ENCODE peak calls at places on chromosomes 4 and X, in ten cellular contexts. S, A, F, Q, I, G, M, E, K and L are unnamed samples.

GRCh38 chr4:8102831-8103230 is 55.8 kb downstream of the ABLIM2 start:
- DNase-seq in F (no peak), I (no peak), Q (no peak), M (no peak), G (no peak), S (no peak), A (no peak), E (no peak), K (no peak), L (no peak)

GRCh38 chrX:154486052-154486395 is 391 bp downstream of the UBL4A start:
- DNase-seq in M (no peak), S (peak; percentile 31), A (no peak), I (no peak), Q (peak; percentile 56), K (peak; percentile 86), F (no peak), E (no peak), G (no peak), L (no peak)

GRCh38 chr4:107212565-107212964 is 176.5 kb upstream of the DKK2 start:
- DNase-seq in S (no peak), E (no peak), K (no peak), M (no peak), I (peak; percentile 6), Q (peak; percentile 48), A (no peak), F (no peak), G (no peak), L (no peak)

GRCh38 chr4:146257511-146257910 is 43.2 kb downstream of the REELD1 start:
- DNase-seq in K (no peak), G (no peak), A (no peak), I (no peak), S (no peak), F (no peak), M (no peak), E (no peak), Q (no peak), L (no peak)

GRCh38 chr4:176270669-176271068 is 1.6 kb upstream of the ASB5 start:
- DNase-seq in A (no peak), G (peak; percentile 59), I (peak; percentile 100), S (no peak), E (peak; percentile 20), Q (no peak), M (peak; percentile 100), K (no peak), F (peak; percentile 100), L (peak; percentile 99)

GRCh38 chr4:147057631-147057980 is 111.9 kb upstream of the TTC29 start:
- DNase-seq in E (no peak), F (peak; percentile 41), Q (no peak), M (peak; percentile 41), A (no peak), I (peak; percentile 60), K (no peak), G (peak; percentile 24), S (no peak), L (peak; percentile 55)

GRCh38 chr4:77203380-77204197 is 46.6 kb downstream of the CCNG2 start:
- DNase-seq in F (peak; percentile 82), K (no peak), Q (peak; percentile 61), G (peak; percentile 74), M (peak; percentile 62), A (peak; percentile 61), S (peak; percentile 77), I (peak; percentile 72), E (peak; percentile 63), L (peak; percentile 83)

GRCh38 chrX:40908026-40908425 is 172.7 kb upstream of the MED14 start:
- DNase-seq in Q (no peak), A (no peak), M (peak; percentile 64), K (no peak), S (no peak), E (no peak), G (no peak), F (peak; percentile 49), I (peak; percentile 70), L (no peak)

GRCh38 chrX:110436497-110436896 is 77.8 kb downstream of the RTL9 start:
- DNase-seq in G (no peak), A (no peak), E (no peak), I (no peak), F (no peak), Q (no peak), S (no peak), K (no peak), M (no peak), L (no peak)

GRCh38 chrX:101257448-101258259 is 33.5 kb downstream of the TAF7L start:
- DNase-seq in A (no peak), S (no peak), M (peak; percentile 16), I (peak; percentile 28), K (no peak), G (no peak), E (peak; percentile 0), F (peak; percentile 76), Q (no peak), L (no peak)

GRCh38 chrX:39894626-39895025 is 203.1 kb downstream of the BCOR start:
- DNase-seq in K (no peak), F (no peak), S (no peak), M (no peak), Q (no peak), I (no peak), G (peak; percentile 55), E (no peak), A (no peak), L (no peak)

GRCh38 chr4:183136880-183137279 is 37.8 kb downstream of the WWC2 start:
- DNase-seq in I (peak; percentile 43), M (no peak), E (no peak), S (no peak), Q (no peak), A (no peak), K (no peak), G (no peak), F (peak; percentile 81), L (peak; percentile 47)

GRCh38 chr4:104967034-104967401 is 179.7 kb upstream of the TET2 start:
- DNase-seq in Q (no peak), K (no peak), G (no peak), E (no peak), I (no peak), F (no peak), M (no peak), A (no peak), S (no peak), L (peak; percentile 78)

GRCh38 chrX:16772460-16772859 is 13.8 kb upstream of the TXLNG start:
- DNase-seq in E (peak; percentile 70), A (no peak), M (no peak), G (peak; percentile 36), K (no peak), I (no peak), S (no peak), Q (no peak), F (no peak), L (no peak)

DNA sequence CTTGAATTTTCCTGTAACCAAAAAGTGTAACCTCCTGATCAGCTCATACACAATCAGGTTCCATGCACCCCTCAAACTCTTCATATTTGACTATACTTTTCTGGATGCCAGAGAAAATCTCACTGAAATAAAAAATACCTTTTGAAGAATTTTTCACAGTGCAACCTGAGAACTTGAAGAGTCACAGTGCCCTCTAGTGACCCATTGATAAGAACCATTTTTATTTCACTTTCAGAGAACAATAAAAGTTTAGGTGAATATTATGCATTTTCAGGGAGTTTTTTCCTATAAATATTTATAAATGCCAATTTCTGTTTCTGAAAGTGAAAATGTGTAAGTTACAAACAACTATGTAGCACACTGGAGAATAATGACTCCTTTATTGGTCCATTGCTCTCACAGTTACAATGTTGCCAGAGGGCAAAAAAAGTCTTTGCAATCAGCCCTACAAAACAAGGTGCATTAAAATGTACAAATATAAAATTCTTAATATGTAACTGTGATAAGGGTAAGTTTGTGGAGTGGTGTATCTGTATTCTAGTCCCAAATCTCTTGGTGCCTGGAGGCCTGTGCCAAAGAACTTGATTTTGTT is 153.6 kb upstream of the INTU start:
- DNase-seq in G (peak; percentile 61), K (no peak), Q (peak; percentile 9), S (no peak), E (peak; percentile 5), A (no peak), F (peak; percentile 52), I (peak; percentile 32), M (peak; percentile 22), L (peak; percentile 25)
- TF ChIP-seq CTCF in G (peak; percentile 72), K (peak; percentile 7), Q (peak; percentile 82), S (peak; percentile 65), E (peak; percentile 51), A (peak; percentile 44), F (peak; percentile 64), I (peak; percentile 55), M (peak; percentile 68), L (peak; percentile 18)

DNA sequence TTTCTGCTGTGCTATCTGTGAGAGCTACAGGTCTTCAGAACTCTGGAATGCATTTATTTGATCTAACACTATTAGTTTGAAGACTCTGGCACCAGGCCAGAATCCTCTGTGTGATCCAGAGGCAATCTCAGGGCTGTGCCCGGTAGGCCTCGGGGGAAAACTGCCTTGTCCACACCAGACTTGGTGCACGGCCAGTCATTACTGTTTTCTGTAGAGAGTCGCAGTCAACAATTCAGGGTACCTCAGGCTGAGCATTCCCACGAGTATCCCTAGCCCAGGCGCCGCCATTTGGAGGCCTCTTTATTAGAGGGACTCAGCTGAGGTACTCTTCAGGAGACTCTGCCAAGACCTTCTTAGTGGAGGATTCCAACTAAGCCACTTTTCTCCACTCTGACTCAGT is 332.2 kb downstream of the SLC7A11 start:
- DNase-seq in A (no peak), M (no peak), I (no peak), F (no peak), E (no peak), G (peak; percentile 14), K (no peak), S (no peak), Q (peak; percentile 33), L (peak; percentile 12)
- H3K4me3 ChIP-seq in A (no peak overlapping the region), M (no peak overlapping the region), I (no peak overlapping the region), F (no peak overlapping the region), E (no peak overlapping the region), G (no peak overlapping the region), K (no peak overlapping the region), S (no peak overlapping the region), Q (no peak overlapping the region), L (no peak overlapping the region)

DNA sequence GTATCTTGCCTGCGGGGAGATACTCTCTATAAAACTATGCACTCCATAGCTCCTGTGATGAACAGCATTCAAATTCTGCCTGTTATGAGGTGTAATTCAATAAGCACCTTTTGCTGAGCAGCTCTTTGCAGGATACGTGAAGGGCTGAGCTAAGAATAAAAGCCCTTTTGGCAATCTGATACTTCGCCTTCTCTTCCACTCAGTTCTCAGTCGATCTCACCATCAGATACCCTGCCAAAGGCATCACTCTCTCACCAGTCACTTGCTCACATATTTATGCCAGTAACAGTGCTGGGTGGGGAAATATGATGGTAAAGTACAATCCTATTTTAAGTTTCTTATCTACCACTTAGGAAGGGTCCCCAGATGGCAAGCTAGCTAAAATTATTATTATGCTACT is 67.2 kb downstream of the RPS3A start:
- DNase-seq in G (no peak), A (no peak), M (no peak), I (no peak), Q (peak; percentile 36), F (peak; percentile 12), K (no peak), E (no peak), S (no peak), L (no peak)
- H3K27me3 ChIP-seq in G (no peaks in the 10 kb centered on the region), A (no peaks in the 10 kb centered on the region), M (no peaks in the 10 kb centered on the region), I (no peaks in the 10 kb centered on the region), Q (no peaks in the 10 kb centered on the region), F (no peaks in the 10 kb centered on the region), K (no peaks in the 10 kb centered on the region), E (no peaks in the 10 kb centered on the region), S (no peaks in the 10 kb centered on the region), L (no peaks in the 10 kb centered on the region)

DNA sequence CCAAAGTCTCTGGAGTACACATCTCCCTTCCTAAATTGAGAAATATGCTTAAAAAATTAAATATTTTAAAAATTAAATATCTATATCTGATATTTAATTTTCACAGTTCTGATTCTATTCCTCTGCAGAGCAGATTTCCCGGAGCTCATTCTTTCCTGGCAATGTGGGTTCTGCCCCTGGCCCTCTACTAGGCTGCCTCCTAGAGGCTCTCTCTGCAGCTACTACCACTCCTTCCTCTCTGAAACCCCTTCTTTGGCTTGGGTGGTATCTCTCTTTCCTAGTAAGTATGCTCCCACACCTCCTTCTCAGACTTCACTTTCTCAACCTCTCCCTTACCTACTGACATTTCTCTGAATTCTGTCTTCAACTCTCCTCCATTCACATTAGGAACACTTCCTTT is 45.3 kb downstream of the RPGR start:
- DNase-seq in Q (no peak), S (peak; percentile 4), F (no peak), E (no peak), A (no peak), I (no peak), M (no peak), G (no peak), K (no peak), L (no peak)
- TF ChIP-seq CTCF in Q (peak; percentile 47), S (peak; percentile 56), F (peak; percentile 51), E (peak; percentile 24), A (peak; percentile 34), I (peak; percentile 69), M (peak; percentile 19), G (peak; percentile 36), K (no peak), L (peak; percentile 14)